ENCODE peak calls at places on chromosomes 2 and 18, in six cellular contexts. Q, U, F, L, M and P are unnamed samples.

GRCh38 chr2:109611467-109612095 is 2.2 kb downstream of the SEPTIN10 start:
- DNase-seq in Q (no peak), U (no peak), F (no peak), L (peak; percentile 73), M (no peak), P (peak; percentile 34)

GRCh38 chr2:149152597-149152996 is 114.1 kb downstream of the LYPD6B start:
- DNase-seq in Q (no peak), U (no peak), F (no peak), L (no peak), M (no peak), P (no peak)

GRCh38 chr2:35081001-35081628 is 1274.5 kb upstream of the CRIM1 start:
- DNase-seq in Q (no peak), U (no peak), F (no peak), L (peak; percentile 53), M (no peak), P (no peak)

GRCh38 chr2:205590759-205591158 is 91.5 kb upstream of the NRP2 start:
- DNase-seq in Q (no peak), U (no peak), F (no peak), L (peak; percentile 77), M (no peak), P (no peak)

GRCh38 chr2:173149491-173149890 is 73.8 kb downstream of the MAP3K20 start:
- DNase-seq in Q (no peak), U (no peak), F (no peak), L (no peak), M (peak; percentile 33), P (no peak)

GRCh38 chr2:71876542-71877451 is 270.9 kb downstream of the CYP26B1 start:
- DNase-seq in Q (no peak), U (no peak), F (no peak), L (no peak), M (no peak), P (no peak)

GRCh38 chr2:127255146-127255545 is 35.0 kb upstream of the CYP27C1 start:
- DNase-seq in Q (no peak), U (no peak), F (no peak), L (no peak), M (no peak), P (no peak)

GRCh38 chr18:35141567-35142269 is 99.1 kb upstream of the ZNF397 start:
- DNase-seq in Q (no peak), U (no peak), F (no peak), L (no peak), M (no peak), P (no peak)

GRCh38 chr2:144774786-144775185 is 254.9 kb upstream of the ZEB2 start:
- DNase-seq in Q (no peak), U (no peak), F (no peak), L (no peak), M (no peak), P (no peak)

GRCh38 chr2:187461294-187462261 is 13.5 kb upstream of the CALCRL start:
- DNase-seq in Q (peak; percentile 35), U (no peak), F (no peak), L (no peak), M (no peak), P (no peak)

GRCh38 chr2:72115361-72116080 is 32.1 kb downstream of the CYP26B1 start:
- DNase-seq in Q (peak; percentile 91), U (peak; percentile 17), F (peak; percentile 68), L (peak; percentile 99), M (peak; percentile 99), P (peak; percentile 98)

GRCh38 chr2:218074031-218074430 is 5.0 kb downstream of the RUFY4 start:
- DNase-seq in Q (no peak), U (no peak), F (peak; percentile 7), L (peak; percentile 25), M (no peak), P (no peak)

GRCh38 chr2:203225423-203226039 is 13.3 kb upstream of the CYP20A1 start:
- DNase-seq in Q (no peak), U (no peak), F (peak; percentile 13), L (peak; percentile 52), M (no peak), P (peak; percentile 5)

GRCh38 chr2:18883626-18884456 is 294.5 kb upstream of the NT5C1B start:
- DNase-seq in Q (no peak), U (no peak), F (peak; percentile 7), L (peak; percentile 69), M (no peak), P (peak; percentile 32)

GRCh38 chr18:48940854-48941531 is 9.8 kb downstream of the SMAD7 start:
- DNase-seq in Q (no peak), U (no peak), F (no peak), L (no peak), M (no peak), P (no peak)

GRCh38 chr2:171837736-171838135 is 56.3 kb downstream of the SLC25A12 start:
- DNase-seq in Q (no peak), U (no peak), F (no peak), L (no peak), M (no peak), P (no peak)

GRCh38 chr2:206316141-206316540 is 41.7 kb downstream of the ZDBF2 start:
- DNase-seq in Q (no peak), U (no peak), F (no peak), L (no peak), M (no peak), P (no peak)

GRCh38 chr18:45321520-45321919 is 293.8 kb upstream of the SLC14A2 start:
- DNase-seq in Q (no peak), U (no peak), F (no peak), L (no peak), M (no peak), P (no peak)

GRCh38 chr2:192886636-192887035 is 691.9 kb upstream of the TMEFF2 start:
- DNase-seq in Q (no peak), U (no peak), F (no peak), L (peak; percentile 16), M (no peak), P (peak; percentile 2)

GRCh38 chr2:160043265-160043664 is 19.1 kb downstream of the PLA2R1 start:
- DNase-seq in Q (no peak), U (no peak), F (no peak), L (peak; percentile 66), M (peak; percentile 42), P (peak; percentile 37)

GRCh38 chr18:57446322-57446721 is 11.1 kb downstream of the ONECUT2 start:
- DNase-seq in Q (no peak), U (no peak), F (no peak), L (peak; percentile 55), M (no peak), P (no peak)

GRCh38 chr2:152560163-152560562 is 157.1 kb downstream of the PRPF40A start:
- DNase-seq in Q (no peak), U (no peak), F (no peak), L (peak; percentile 63), M (no peak), P (peak; percentile 72)

GRCh38 chr2:27446057-27446456 is 3.9 kb downstream of the KRTCAP3 start:
- DNase-seq in Q (peak; percentile 76), U (peak; percentile 90), F (no peak), L (peak; percentile 77), M (no peak), P (peak; percentile 82)

GRCh38 chr2:159971365-159972122 is 90.9 kb downstream of the PLA2R1 start:
- DNase-seq in Q (no peak), U (no peak), F (no peak), L (no peak), M (no peak), P (peak; percentile 55)

DNA sequence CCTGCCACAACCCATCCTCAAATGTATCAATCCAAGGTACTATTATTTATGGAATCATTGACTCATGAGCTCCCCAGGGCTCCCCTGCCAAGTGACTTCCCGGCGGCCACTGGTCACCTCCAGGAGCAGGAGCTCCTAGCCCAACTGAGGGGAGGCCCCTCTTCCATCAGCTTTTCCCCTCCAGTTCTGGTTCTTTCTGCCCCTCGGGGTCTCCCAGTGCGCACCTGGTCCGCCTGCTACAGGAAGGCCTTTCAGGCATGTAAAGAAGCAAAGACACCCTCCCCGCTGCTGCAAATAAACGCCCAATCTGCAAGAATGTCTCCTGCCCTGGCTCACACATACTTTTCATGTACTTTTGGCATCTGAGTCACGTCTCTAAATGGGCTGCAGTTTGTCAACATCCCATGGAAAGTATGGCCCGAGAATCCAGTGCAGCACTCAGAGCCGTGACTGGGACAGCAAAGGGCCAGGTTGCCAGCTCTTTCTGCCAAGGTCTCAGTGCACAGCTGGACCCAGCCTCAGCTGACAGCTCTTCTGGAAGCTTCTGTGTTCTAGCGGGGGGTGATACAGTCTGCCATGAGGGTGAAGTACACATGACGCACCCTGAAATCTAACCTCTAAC is 41.4 kb downstream of the KLHL29 start:
- DNase-seq in Q (peak; percentile 39), U (no peak), F (no peak), L (no peak), M (peak; percentile 83), P (no peak)
- H3K9ac ChIP-seq in Q (no peak overlapping the region), U (no peak overlapping the region), F (no peak overlapping the region), L (no peak overlapping the region), M (no peak overlapping the region), P (no peak overlapping the region)

DNA sequence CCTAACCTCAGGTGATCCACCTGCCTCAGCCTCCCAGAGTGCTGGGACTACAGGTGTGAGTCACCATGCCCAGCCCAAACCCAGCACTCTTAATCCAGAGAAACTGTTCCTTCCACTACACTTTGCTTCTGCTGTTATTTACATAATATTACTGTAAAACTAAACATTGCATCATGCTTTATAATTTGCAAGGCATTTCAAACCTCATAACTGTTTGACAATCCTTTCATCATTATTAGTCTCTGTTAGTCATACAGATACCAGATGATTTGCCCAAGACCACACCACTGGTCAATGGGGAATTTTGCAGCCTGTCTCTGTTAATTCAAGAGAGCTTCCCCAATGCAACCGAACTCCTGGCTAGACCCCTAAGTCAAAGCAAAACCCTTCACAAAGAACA is 338.3 kb downstream of the ALK start:
- DNase-seq in Q (no peak), U (no peak), F (no peak), L (peak; percentile 91), M (no peak), P (peak; percentile 57)
- H3K27ac ChIP-seq in Q (no peak overlapping the region), U (no peak overlapping the region), F (no peak overlapping the region), L (peak overlapping the region; percentile 83), M (no peak overlapping the region), P (no peak overlapping the region)

DNA sequence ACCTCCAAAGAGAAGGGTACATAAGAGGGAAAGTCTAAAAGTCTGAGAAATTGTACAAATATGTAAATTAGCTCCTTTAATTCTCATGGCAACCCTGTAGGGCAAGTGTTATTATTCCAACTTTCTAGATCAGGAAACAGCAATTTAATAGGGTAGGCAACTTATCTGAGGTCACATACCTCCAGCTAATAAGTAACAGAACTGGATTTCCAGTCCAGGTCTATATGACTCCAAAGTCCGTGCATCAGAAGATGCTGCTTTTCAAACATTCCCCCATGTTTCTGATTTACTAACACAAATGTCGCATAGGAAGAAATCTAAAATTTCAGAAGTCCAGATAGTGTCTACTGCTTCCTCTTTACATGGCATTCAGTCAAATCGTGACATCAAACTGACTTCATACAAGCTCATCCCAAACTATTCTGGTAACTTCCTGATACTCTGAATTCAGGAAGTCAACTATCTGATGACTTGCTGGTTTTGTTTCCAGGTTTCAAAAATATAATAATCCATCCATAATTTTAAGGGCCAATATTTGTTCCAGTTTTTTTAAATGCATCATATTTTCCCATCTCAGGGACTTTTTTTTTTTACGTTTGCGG is 419.3 kb upstream of the ACVR2A start:
- DNase-seq in Q (no peak), U (no peak), F (no peak), L (no peak), M (no peak), P (no peak)
- H3K9ac ChIP-seq in Q (no peak overlapping the region), U (no peak overlapping the region), F (no peak overlapping the region), L (no peak overlapping the region), M (no peak overlapping the region), P (no peak overlapping the region)

DNA sequence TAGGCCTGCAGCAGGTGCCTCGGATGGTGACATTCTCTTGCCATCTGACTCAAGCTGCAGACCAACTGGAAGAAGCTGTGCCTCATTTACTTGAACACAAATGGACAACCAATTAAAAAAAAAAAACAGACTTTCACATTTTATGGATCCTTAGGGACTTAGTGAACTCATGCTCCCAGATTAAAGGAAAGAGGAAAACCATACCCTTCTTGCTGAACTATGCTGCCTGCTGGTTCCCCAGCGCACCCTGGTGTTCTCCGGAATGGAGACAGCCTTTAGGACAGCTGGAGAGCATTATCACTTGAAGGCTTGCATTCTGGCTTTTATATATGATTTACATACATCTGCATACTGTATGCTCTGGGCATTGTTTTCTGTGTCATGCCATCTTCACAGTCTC is 370.7 kb downstream of the SLC4A3 start:
- DNase-seq in Q (no peak), U (no peak), F (no peak), L (peak; percentile 23), M (no peak), P (no peak)
- H3K27ac ChIP-seq in Q (no peak overlapping the region), U (no peak overlapping the region), F (no peak overlapping the region), L (no peak overlapping the region), M (no peak overlapping the region), P (no peak overlapping the region)